ENCODE peak calls at places on chromosome 10, in nine cellular contexts. W is NCI-H2081; Z is AG04450; U is left colon; O is 8988T; Y is activated CD4-positive, CD25-positive, alpha-beta regulatory T cell treated with anti-CD3 and anti-CD28 coated beads, Interleukin-2, amount 50 U/mL, for 72 hours; S is chondrocyte; A is stimulated activated CD4-positive, alpha-beta T cell treated with anti-CD3 and anti-CD28 coated beads, Interleukin-1b, Interleukin-23, amount 100 ng/mL, for 24 hours; X is fibroblast of pulmonary artery. G is an unnamed sample.

GRCh38 chr10:104081998-104082397 is 3.7 kb downstream of the COL17A1 start:
- DNase-seq in W (no peak), Z (no peak), U (no peak), O (no peak), Y (no peak), S (no peak), A (no peak), X (no peak), G (no peak)

GRCh38 chr10:98675902-98676301 is 229.2 kb upstream of the HPS1 start:
- DNase-seq in W (no peak), Z (no peak), U (no peak), O (no peak), Y (no peak), S (no peak), A (no peak), X (no peak), G (no peak)

GRCh38 chr10:13773043-13773442 is 186.3 kb downstream of the PRPF18 start:
- DNase-seq in W (no peak), Z (no peak), U (no peak), O (no peak), Y (no peak), S (no peak), A (no peak), X (no peak), G (no peak)

GRCh38 chr10:122019414-122019975 is 30.5 kb downstream of the TACC2 start:
- DNase-seq in W (peak; percentile 66), Z (no peak), U (peak; percentile 89), O (no peak), Y (no peak), S (no peak), A (no peak), X (no peak), G (peak; percentile 52)

GRCh38 chr10:60281331-60281730 is 108.3 kb downstream of the ANK3 start:
- DNase-seq in W (no peak), Z (no peak), U (no peak), O (no peak), Y (no peak), S (no peak), A (no peak), X (no peak), G (no peak)

GRCh38 chr10:94268652-94269051 is 94.1 kb downstream of the NOC3L start:
- DNase-seq in W (no peak), Z (no peak), U (no peak), O (no peak), Y (no peak), S (no peak), A (no peak), X (no peak), G (no peak)

GRCh38 chr10:73946253-73947145 is 35.6 kb downstream of the PLAU start:
- DNase-seq in W (no peak), Z (no peak), U (no peak), O (no peak), Y (no peak), S (peak; percentile 21), A (no peak), X (no peak), G (no peak)

GRCh38 chr10:48463318-48464003 is 141.4 kb downstream of the ARHGAP22 start:
- DNase-seq in W (no peak), Z (no peak), U (no peak), O (peak; percentile 20), Y (peak; percentile 9), S (no peak), A (no peak), X (no peak), G (no peak)

GRCh38 chr10:86840498-86840897 is 84.1 kb downstream of the BMPR1A start:
- DNase-seq in W (no peak), Z (no peak), U (no peak), O (no peak), Y (no peak), S (no peak), A (no peak), X (no peak), G (no peak)

GRCh38 chr10:688621-689426 is 644 bp downstream of the DIP2C start:
- DNase-seq in W (peak; percentile 9), Z (no peak), U (no peak), O (peak; percentile 75), Y (no peak), S (peak; percentile 72), A (no peak), X (peak; percentile 49), G (no peak)

GRCh38 chr10:6200588-6201510 is 1.9 kb upstream of the PFKFB3 start:
- DNase-seq in W (no peak), Z (no peak), U (peak; percentile 53), O (peak; percentile 48), Y (peak; percentile 38), S (no peak), A (peak; percentile 31), X (no peak), G (no peak)

GRCh38 chr10:105989995-105990394 is 1174.5 kb downstream of the SORCS1 start:
- DNase-seq in W (no peak), Z (no peak), U (no peak), O (no peak), Y (no peak), S (no peak), A (no peak), X (no peak), G (no peak)

GRCh38 chr10:70137135-70137534 is 4.5 kb upstream of the AIFM2 start:
- DNase-seq in W (no peak), Z (no peak), U (no peak), O (no peak), Y (peak; percentile 5), S (no peak), A (no peak), X (no peak), G (no peak)

G was measured in H1.